ENCODE peak calls at places on chromosomes 11 and 22, in five cellular contexts. R is lung microvascular endothelial cell, X is NCI-H1694 treated with DMSO at 0.1 percent for 48 hours, Q is brain microvascular endothelial cell, V is suprapubic skin. Z is an unnamed sample.

GRCh38 chr11:22711212-22711770 is 44.9 kb downstream of the GAS2 start:
- DNase-seq in R (no peak), X (peak), Q (no peak), V (no peak), Z (no peak)

GRCh38 chr11:116776522-116776984 is 3.8 kb upstream of the BUD13 start:
- DNase-seq in R (no peak), X (no peak), Q (no peak), V (no peak), Z (no peak)

GRCh38 chr11:104624021-104624420 is 274.2 kb downstream of the CASP12 start:
- DNase-seq in R (peak), X (no peak), Q (no peak), V (no peak), Z (no peak)

GRCh38 chr11:76738618-76739220 is 44.4 kb upstream of the TSKU start:
- DNase-seq in R (peak), X (no peak), Q (no peak), V (no peak), Z (no peak)

GRCh38 chr11:698493-699115 is 3.0 kb downstream of the TMEM80 start:
- DNase-seq in R (no peak), X (no peak), Q (no peak), V (no peak), Z (no peak)

GRCh38 chr22:21009638-21010425 is 5.1 kb upstream of the P2RX6 start:
- DNase-seq in R (peak), X (no peak), Q (peak), V (no peak), Z (no peak)

GRCh38 chr22:28821452-28821851 is 21.1 kb upstream of the XBP1 start:
- DNase-seq in R (no peak), X (no peak), Q (no peak), V (no peak), Z (no peak)

GRCh38 chr22:40416636-40417035 is 46.2 kb downstream of the SGSM3 start:
- DNase-seq in R (no peak), X (no peak), Q (no peak), V (no peak), Z (no peak)

GRCh38 chr11:3155691-3156258 is 9.3 kb downstream of the OSBPL5 start:
- DNase-seq in R (no peak), X (no peak), Q (no peak), V (no peak), Z (no peak)

GRCh38 chr11:68149417-68149816 is 28.2 kb upstream of the CHKA start:
- DNase-seq in R (no peak), X (no peak), Q (no peak), V (peak), Z (no peak)

GRCh38 chr22:27726726-27727449 is 74.7 kb downstream of the MN1 start:
- DNase-seq in R (peak), X (no peak), Q (peak), V (peak), Z (peak)

GRCh38 chr22:38097058-38097457 is 13.1 kb upstream of the SLC16A8 start:
- DNase-seq in R (no peak), X (no peak), Q (no peak), V (no peak), Z (no peak)

GRCh38 chr11:117876341-117877119 is at the start of gene FXYD6:
- DNase-seq in R (no peak), X (no peak), Q (no peak), V (no peak), Z (peak)

GRCh38 chr22:44575344-44576268 is 77.6 kb upstream of the RTL6 start:
- DNase-seq in R (no peak), X (no peak), Q (no peak), V (no peak), Z (no peak)

GRCh38 chr22:38569972-38570840 is at the start of gene DMC1:
- DNase-seq in R (peak), X (no peak), Q (peak), V (peak), Z (peak)

GRCh38 chr11:115168229-115168671 is 336.0 kb downstream of the CADM1 start:
- DNase-seq in R (no peak), X (no peak), Q (no peak), V (no peak), Z (no peak)

GRCh38 chr11:106281455-106282173 is 204.2 kb downstream of the AASDHPPT start:
- DNase-seq in R (no peak), X (no peak), Q (peak), V (no peak), Z (no peak)

GRCh38 chr11:117584056-117584830 is 212.8 kb downstream of the DSCAML1 start:
- DNase-seq in R (no peak), X (no peak), Q (peak), V (peak), Z (no peak)

GRCh38 chr11:4491878-4492606 is 9.6 kb downstream of the OR52K1 start:
- DNase-seq in R (no peak), X (no peak), Q (no peak), V (no peak), Z (no peak)

GRCh38 chr11:121965330-121965729 is 150.7 kb downstream of the BLID start:
- DNase-seq in R (peak), X (no peak), Q (peak), V (no peak), Z (no peak)

GRCh38 chr11:19200410-19201201 is 1.2 kb downstream of the CSRP3 start:
- DNase-seq in R (no peak), X (no peak), Q (no peak), V (no peak), Z (no peak)

GRCh38 chr22:24536089-24536488 is 18.8 kb downstream of the GUCD1 start:
- DNase-seq in R (no peak), X (no peak), Q (no peak), V (no peak), Z (no peak)

GRCh38 chr11:75011357-75011756 is 22.6 kb downstream of the NEU3 start:
- DNase-seq in R (no peak), X (no peak), Q (no peak), V (no peak), Z (no peak)

GRCh38 chr11:68956547-68957254 is 24.1 kb downstream of the MRGPRD start:
- DNase-seq in R (no peak), X (no peak), Q (no peak), V (no peak), Z (no peak)

GRCh38 chr22:30841264-30841663 is 127.3 kb downstream of the MORC2 start:
- DNase-seq in R (peak), X (no peak), Q (no peak), V (no peak), Z (no peak)

GRCh38 chr22:49638788-49639187 is 188.9 kb downstream of the BRD1 start:
- DNase-seq in R (peak), X (no peak), Q (peak), V (no peak), Z (no peak)

GRCh38 chr11:14891143-14892035 is 642 bp downstream of the CYP2R1 start:
- DNase-seq in R (peak), X (peak), Q (peak), V (peak), Z (peak)

GRCh38 chr11:69834811-69835800 is 15.9 kb upstream of the FGF3 start:
- DNase-seq in R (no peak), X (no peak), Q (no peak), V (peak), Z (no peak)

GRCh38 chr11:94877446-94878200 is 95.7 kb downstream of the CWC15 start:
- DNase-seq in R (no peak), X (no peak), Q (peak), V (no peak), Z (peak)

GRCh38 chr11:2860636-2861035 is 24.9 kb downstream of the CDKN1C start:
- DNase-seq in R (no peak), X (no peak), Q (peak), V (no peak), Z (no peak)

GRCh38 chr11:125192717-125193116 is 28.2 kb downstream of the PKNOX2 start:
- DNase-seq in R (no peak), X (no peak), Q (no peak), V (no peak), Z (no peak)

GRCh38 chr22:27662359-27663030 is 139.1 kb downstream of the MN1 start:
- DNase-seq in R (peak), X (no peak), Q (no peak), V (no peak), Z (no peak)

GRCh38 chr11:121936781-121937447 is 179.1 kb downstream of the BLID start:
- DNase-seq in R (no peak), X (no peak), Q (peak), V (no peak), Z (no peak)

GRCh38 chr11:12692238-12693074 is 18.2 kb downstream of the TEAD1 start:
- DNase-seq in R (peak), X (no peak), Q (peak), V (peak), Z (peak)

GRCh38 chr22:17101475-17102296 is 16.9 kb downstream of the IL17RA start:
- DNase-seq in R (no peak), X (no peak), Q (no peak), V (no peak), Z (no peak)

GRCh38 chr11:3152471-3153110 is 12.5 kb downstream of the OSBPL5 start:
- DNase-seq in R (no peak), X (no peak), Q (peak), V (no peak), Z (no peak)